ENCODE peak calls at places on chromosomes 12 and 14, in five cellular contexts. Y is psoas muscle, I is A549, O is endodermal cell, N is body of pancreas. C is an unnamed sample.

GRCh38 chr12:68001486-68002466 is 12.5 kb downstream of the IFNG-AS1 start:
- DNase-seq in Y (no peak), I (peak; percentile 33), O (no peak), N (no peak), C (no peak)

GRCh38 chr14:30681752-30682355 is 59.7 kb downstream of the SCFD1 start:
- DNase-seq in Y (no peak), I (peak; percentile 18), O (no peak), N (no peak), C (no peak)

GRCh38 chr12:93378373-93379310 is 917 bp downstream of the NUDT4 start:
- DNase-seq in Y (peak; percentile 62), I (peak; percentile 64), O (peak; percentile 83), N (peak; percentile 34), C (peak; percentile 82)

GRCh38 chr12:15924956-15925355 is 13.8 kb downstream of the DERA start:
- DNase-seq in Y (no peak), I (no peak), O (no peak), N (no peak), C (no peak)

GRCh38 chr12:47903927-47904646 is 707 bp downstream of the VDR start:
- DNase-seq in Y (peak; percentile 76), I (peak; percentile 25), O (peak; percentile 72), N (peak; percentile 33), C (peak; percentile 84)

GRCh38 chr14:34981743-34982420 is 910 bp upstream of the SRP54 start:
- DNase-seq in Y (no peak), I (peak; percentile 58), O (peak; percentile 76), N (peak; percentile 32), C (no peak)

GRCh38 chr12:66345212-66345611 is 42.9 kb downstream of the HELB start:
- DNase-seq in Y (no peak), I (no peak), O (no peak), N (no peak), C (no peak)

GRCh38 chr12:2274733-2275132 is 221.9 kb downstream of the CACNA1C start:
- DNase-seq in Y (no peak), I (no peak), O (peak; percentile 38), N (no peak), C (no peak)

GRCh38 chr12:49279706-49280159 is 14.9 kb downstream of the TUBA1C start:
- DNase-seq in Y (no peak), I (no peak), O (peak; percentile 88), N (no peak), C (no peak)

GRCh38 chr14:74826574-74826973 is 49.4 kb downstream of the PROX2 start:
- DNase-seq in Y (no peak), I (no peak), O (peak; percentile 51), N (no peak), C (no peak)

GRCh38 chr14:71855399-71856036 is 76.7 kb upstream of the RGS6 start:
- DNase-seq in Y (peak; percentile 68), I (peak; percentile 64), O (peak; percentile 92), N (peak; percentile 51), C (no peak)

GRCh38 chr14:101113108-101113612 is 209.6 kb upstream of the RTL1 start:
- DNase-seq in Y (peak; percentile 39), I (no peak), O (peak; percentile 26), N (no peak), C (peak; percentile 23)

GRCh38 chr12:113184098-113184899 is 979 bp downstream of the DDX54 start:
- DNase-seq in Y (no peak), I (no peak), O (no peak), N (no peak), C (peak; percentile 88)

GRCh38 chr14:81353691-81354323 is 46.3 kb downstream of the STON2 start:
- DNase-seq in Y (no peak), I (no peak), O (no peak), N (no peak), C (no peak)
- H3K9me3 ChIP-seq in Y (peaks cover 8% of the 10 kb centered on the region), I (no peaks in the 10 kb centered on the region), O (peaks cover 19% of the 10 kb centered on the region), N (no peaks in the 10 kb centered on the region), C (peaks cover 6% of the 10 kb centered on the region)

DNA sequence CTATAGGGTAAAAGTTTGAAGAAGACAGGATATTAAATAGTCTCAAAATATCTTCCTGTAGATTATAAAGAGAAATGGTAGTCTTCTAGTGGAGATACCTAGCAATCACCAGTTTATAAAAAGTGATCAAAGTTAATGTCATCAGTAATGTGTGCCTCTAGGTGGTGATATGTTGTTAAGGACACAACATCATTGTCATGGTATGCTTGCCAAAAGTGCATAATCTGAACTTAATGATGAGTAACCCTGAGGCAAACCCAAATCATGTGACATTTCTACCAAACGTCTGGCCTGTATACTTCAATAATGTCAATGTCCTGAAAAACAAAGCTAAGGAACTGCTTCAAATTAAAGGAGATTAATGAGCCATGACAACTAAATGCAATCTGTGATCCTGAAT is 214.7 kb downstream of the PHLDA1 start:
- DNase-seq in Y (no peak), I (peak; percentile 74), O (no peak), N (no peak), C (no peak)
- H3K4me1 ChIP-seq in Y (peaks cover 4% of the 10 kb centered on the region), I (peaks cover 13% of the 10 kb centered on the region), O (no peaks in the 10 kb centered on the region), N (no peaks in the 10 kb centered on the region), C (peaks cover 3% of the 10 kb centered on the region)

DNA sequence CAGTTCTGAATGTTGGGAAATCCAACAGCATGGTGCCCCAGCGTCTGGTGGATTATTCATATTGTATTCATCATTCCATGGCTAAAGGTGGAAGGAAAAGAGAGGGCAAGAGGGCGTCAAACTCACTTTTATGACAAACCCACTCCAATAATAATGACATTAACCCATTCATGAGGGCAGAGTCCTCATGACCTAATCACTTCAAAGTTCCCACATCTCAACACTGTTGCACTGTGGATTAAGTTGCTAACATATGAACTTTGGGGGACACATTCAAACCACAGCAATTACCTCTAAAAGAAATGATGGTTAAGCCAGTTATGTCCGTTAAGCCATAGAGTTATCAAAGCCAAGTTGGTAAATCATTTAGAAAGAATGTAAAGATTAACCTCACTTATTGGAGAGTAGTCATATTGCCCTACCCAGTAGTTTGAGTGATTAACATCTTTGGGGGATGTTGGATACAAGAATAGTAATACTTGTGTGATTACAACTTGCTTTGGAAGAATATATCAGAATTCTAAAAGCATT is 212.4 kb upstream of the FLRT2 start:
- DNase-seq in Y (no peak), I (no peak), O (no peak), N (no peak), C (no peak)
- H3K9me3 ChIP-seq in Y (no peaks in the 10 kb centered on the region), I (peaks cover 2% of the 10 kb centered on the region), O (no peaks in the 10 kb centered on the region), N (no peaks in the 10 kb centered on the region), C (no peaks in the 10 kb centered on the region)

GRCh38 chr14:68932686-68933085 is 46.4 kb downstream of the ACTN1 start:
- DNase-seq in Y (no peak), I (no peak), O (no peak), N (no peak), C (peak; percentile 13)
- H3K4me1 ChIP-seq in Y (peaks cover 16% of the 10 kb centered on the region), I (peaks cover 69% of the 10 kb centered on the region), O (peaks cover 26% of the 10 kb centered on the region), N (peaks cover 45% of the 10 kb centered on the region), C (peaks cover 5% of the 10 kb centered on the region)

DNA sequence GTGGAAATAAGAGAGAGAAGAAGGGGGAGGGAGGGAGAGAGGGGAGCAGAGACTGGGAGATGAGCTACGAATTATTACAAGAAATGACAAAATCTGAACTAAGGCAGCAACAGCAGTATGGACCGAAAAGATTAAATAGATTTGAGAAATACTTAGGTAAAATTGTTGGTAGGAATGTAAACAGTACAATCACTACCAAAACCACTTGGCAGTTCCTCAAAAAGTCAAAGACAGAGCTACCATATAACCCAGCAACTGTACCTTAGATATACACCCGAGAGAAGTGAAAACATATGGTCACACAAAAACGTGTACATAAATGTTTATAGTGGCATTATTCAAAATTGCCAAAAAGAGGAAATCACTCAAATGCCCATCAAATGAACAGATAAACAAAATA is 14.1 kb downstream of the KRAS start:
- DNase-seq in Y (no peak), I (no peak), O (no peak), N (no peak), C (no peak)
- H3K9me3 ChIP-seq in Y (no peaks in the 10 kb centered on the region), I (no peaks in the 10 kb centered on the region), O (no peaks in the 10 kb centered on the region), N (no peaks in the 10 kb centered on the region), C (no peaks in the 10 kb centered on the region)

GRCh38 chr12:43113153-43113552 is 438.9 kb downstream of the ADAMTS20 start:
- DNase-seq in Y (no peak), I (no peak), O (no peak), N (no peak), C (no peak)
- H3K4me1 ChIP-seq in Y (no peaks in the 10 kb centered on the region), I (no peaks in the 10 kb centered on the region), O (no peaks in the 10 kb centered on the region), N (no peaks in the 10 kb centered on the region), C (no peaks in the 10 kb centered on the region)

GRCh38 chr14:20798932-20799331 is 3.7 kb downstream of the RNASE1 start:
- DNase-seq in Y (no peak), I (no peak), O (no peak), N (no peak), C (no peak)
- H3K9me3 ChIP-seq in Y (no peaks in the 10 kb centered on the region), I (no peaks in the 10 kb centered on the region), O (no peaks in the 10 kb centered on the region), N (no peaks in the 10 kb centered on the region), C (no peaks in the 10 kb centered on the region)

DNA sequence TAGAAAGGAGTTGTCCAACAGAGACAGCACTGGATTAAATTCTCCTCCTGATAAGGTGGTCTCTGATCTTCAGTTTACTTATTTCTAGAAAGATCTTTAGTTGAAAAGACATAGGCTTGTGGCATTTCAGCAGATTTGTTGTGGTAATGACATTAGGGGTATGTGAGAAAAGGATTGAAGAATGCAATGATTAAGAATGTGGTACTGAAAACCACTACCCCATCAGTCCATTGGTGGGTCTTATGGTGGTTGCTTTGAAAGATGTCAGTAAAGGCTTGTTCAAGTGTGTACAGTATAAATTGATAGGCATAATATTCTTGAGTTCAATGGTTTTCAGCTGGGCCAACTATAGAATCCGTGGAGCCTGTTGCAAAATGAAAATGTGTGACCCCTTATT is 10.8 kb downstream of the PPFIBP1 start:
- DNase-seq in Y (no peak), I (no peak), O (no peak), N (no peak), C (no peak)
- H3K4me1 ChIP-seq in Y (peaks cover 44% of the 10 kb centered on the region), I (peaks cover 24% of the 10 kb centered on the region), O (no peaks in the 10 kb centered on the region), N (peaks cover 38% of the 10 kb centered on the region), C (peaks cover 8% of the 10 kb centered on the region)

GRCh38 chr12:52151153-52151858 is 40.5 kb downstream of the KRT80 start:
- DNase-seq in Y (no peak), I (peak; percentile 57), O (peak; percentile 50), N (no peak), C (no peak)
- H3K9me3 ChIP-seq in Y (no peaks in the 10 kb centered on the region), I (no peaks in the 10 kb centered on the region), O (no peaks in the 10 kb centered on the region), N (no peaks in the 10 kb centered on the region), C (no peaks in the 10 kb centered on the region)